ENCODE peak calls at places on chromosomes 16 and 17, in four cellular contexts. U, Y, B and Z are unnamed samples.

GRCh38 chr17:7262192-7263070 is at the start of gene CLDN7:
- DNase-seq in U (peak), Y (no peak), B (no peak), Z (no peak)

GRCh38 chr16:590165-590874 is 454 bp downstream of the RAB40C start:
- DNase-seq in U (no peak), Y (peak), B (peak), Z (no peak)

GRCh38 chr17:77437017-77437416 is 296.2 kb downstream of the SEC14L1 start:
- DNase-seq in U (no peak), Y (peak), B (no peak), Z (no peak)

GRCh38 chr16:50303605-50304466 is 37.5 kb downstream of the ADCY7 start:
- DNase-seq in U (no peak), Y (no peak), B (no peak), Z (no peak)

GRCh38 chr17:50047488-50048126 is 8.3 kb upstream of the ITGA3 start:
- DNase-seq in U (no peak), Y (peak), B (no peak), Z (no peak)

GRCh38 chr16:66682271-66682670 is 14.3 kb downstream of the CMTM4 start:
- DNase-seq in U (no peak), Y (peak), B (no peak), Z (no peak)

GRCh38 chr17:49659983-49660382 is 17.9 kb downstream of the SPOP start:
- DNase-seq in U (no peak), Y (no peak), B (no peak), Z (no peak)

GRCh38 chr17:66673668-66674276 is 161.1 kb upstream of the CACNG5 start:
- DNase-seq in U (peak), Y (peak), B (peak), Z (no peak)

GRCh38 chr17:7561028-7561575 is 617 bp upstream of the SENP3 start:
- DNase-seq in U (peak), Y (peak), B (peak), Z (no peak)

GRCh38 chr16:8712589-8713361 is 38.4 kb downstream of the ABAT start:
- DNase-seq in U (peak), Y (no peak), B (no peak), Z (no peak)

GRCh38 chr16:87608400-87608985 is 6.2 kb downstream of the JPH3 start:
- DNase-seq in U (no peak), Y (peak), B (peak), Z (no peak)

GRCh38 chr17:52120465-52120864 is 38.0 kb downstream of the CA10 start:
- DNase-seq in U (no peak), Y (no peak), B (no peak), Z (no peak)

GRCh38 chr16:78437352-78437968 is 338.0 kb downstream of the WWOX start:
- DNase-seq in U (no peak), Y (no peak), B (peak), Z (no peak)

GRCh38 chr16:17359778-17360177 is 111.0 kb downstream of the XYLT1 start:
- DNase-seq in U (peak), Y (peak), B (no peak), Z (no peak)

GRCh38 chr16:87186440-87186839 is 130.8 kb downstream of the C16orf95 start:
- DNase-seq in U (no peak), Y (no peak), B (no peak), Z (no peak)

GRCh38 chr17:41098476-41098875 is 534 bp upstream of the KRTAP4-8 start:
- DNase-seq in U (no peak), Y (peak), B (no peak), Z (no peak)

GRCh38 chr17:65496801-65497200 is 64.6 kb downstream of the AXIN2 start:
- DNase-seq in U (no peak), Y (no peak), B (no peak), Z (no peak)

GRCh38 chr17:39668141-39668924 is at the start of gene PNMT:
- DNase-seq in U (peak), Y (no peak), B (peak), Z (no peak)

GRCh38 chr17:28524476-28525415 is 18.6 kb downstream of the FOXN1 start:
- DNase-seq in U (no peak), Y (no peak), B (peak), Z (no peak)

GRCh38 chr17:35189291-35189690 is 4.9 kb downstream of the SLC35G3 start:
- DNase-seq in U (no peak), Y (peak), B (no peak), Z (no peak)

GRCh38 chr17:45976755-45977505 is 22.1 kb upstream of the STH start:
- DNase-seq in U (no peak), Y (no peak), B (peak), Z (no peak)

GRCh38 chr17:82693168-82693867 is 5.2 kb downstream of the RAB40B start:
- DNase-seq in U (no peak), Y (no peak), B (no peak), Z (no peak)

GRCh38 chr16:30977502-30977901 is 7.5 kb upstream of the HSD3B7 start:
- DNase-seq in U (no peak), Y (peak), B (no peak), Z (no peak)

GRCh38 chr17:3890082-3890892 is 2.6 kb downstream of the CAMKK1 start:
- DNase-seq in U (peak), Y (peak), B (no peak), Z (no peak)

GRCh38 chr17:62987136-62987535 is 21.1 kb downstream of the TANC2 start:
- DNase-seq in U (no peak), Y (no peak), B (no peak), Z (no peak)

GRCh38 chr16:67665598-67665997 is 952 bp downstream of the ENKD1 start:
- DNase-seq in U (no peak), Y (no peak), B (no peak), Z (no peak)

GRCh38 chr17:69525920-69526841 is 111.7 kb downstream of the MAP2K6 start:
- DNase-seq in U (peak), Y (peak), B (peak), Z (no peak)